ENCODE peak calls at places on chromosomes 13 and 19, in five cellular contexts. Z is GM12892; D is activated T-cell treated with anti-CD3 and anti-CD28 coated beads, Interleukin-2, amount 50 U/mL, for 24 hours; U is activated naive CD8-positive, alpha-beta T cell treated with anti-CD3 and anti-CD28 coated beads, Interleukin-2, amount 50 U/mL, for 24 hours; P is cardiac fibroblast. G is an unnamed sample.

GRCh38 chr13:27833206-27833605 is 40.9 kb downstream of the GSX1 start:
- DNase-seq in D (no peak), P (no peak), U (no peak), Z (no peak), G (no peak)

GRCh38 chr13:75876371-75877050 is 240.4 kb downstream of the LMO7 start:
- DNase-seq in U (peak), P (peak), Z (peak), D (peak), G (peak)

GRCh38 chr13:88118952-88119351 is 447.8 kb downstream of the SLITRK5 start:
- DNase-seq in U (no peak), D (no peak), Z (no peak), P (no peak), G (no peak)

GRCh38 chr13:51603716-51604115 is 19.5 kb downstream of the WDFY2 start:
- DNase-seq in U (no peak), Z (no peak), P (no peak), D (no peak), G (no peak)

GRCh38 chr13:27868639-27869435 is 51.0 kb upstream of the PDX1 start:
- DNase-seq in P (peak), Z (no peak), D (no peak), U (no peak), G (no peak)

GRCh38 chr13:51040431-51040830 is 70.6 kb downstream of the C13orf42 start:
- DNase-seq in Z (no peak), P (no peak), U (no peak), D (no peak), G (no peak)

GRCh38 chr13:41458187-41458938 is 1.0 kb downstream of the RGCC start:
- DNase-seq in Z (no peak), U (peak), P (no peak), D (peak), G (no peak)

GRCh38 chr13:106349080-106349841 is 186.2 kb downstream of the EFNB2 start:
- DNase-seq in P (no peak), Z (no peak), U (no peak), D (no peak), G (no peak)

GRCh38 chr13:22828081-22828480 is 352.7 kb upstream of the SGCG start:
- DNase-seq in D (no peak), Z (no peak), P (no peak), U (no peak), G (no peak)

GRCh38 chr13:67120872-67121531 is 109.1 kb downstream of the PCDH9 start:
- DNase-seq in Z (no peak), U (no peak), D (no peak), P (no peak), G (no peak)

GRCh38 chr13:24293761-24294160 is 15.6 kb upstream of the C1QTNF9 start:
- DNase-seq in Z (no peak), U (no peak), D (no peak), P (no peak), G (no peak)

GRCh38 chr13:113151745-113152707 is 6.4 kb upstream of the PROZ start:
- DNase-seq in Z (no peak), P (peak), U (peak), D (peak), G (no peak)

GRCh38 chr19:47580397-47580796 is 7.4 kb upstream of the ZNF541 start:
- DNase-seq in Z (no peak), U (no peak), P (no peak), D (no peak), G (no peak)

GRCh38 chr13:37681295-37682032 is 82.9 kb upstream of the POSTN start:
- DNase-seq in P (peak), D (no peak), U (no peak), Z (no peak), G (no peak)

GRCh38 chr13:73932091-73932490 is 202.1 kb downstream of the KLF12 start:
- DNase-seq in Z (no peak), D (no peak), P (no peak), U (no peak), G (no peak)

GRCh38 chr19:39223703-39224279 is 19.7 kb upstream of the SYCN start:
- DNase-seq in Z (no peak), D (no peak), P (peak), U (peak), G (no peak)

GRCh38 chr13:21909331-21909730 is 238.5 kb downstream of the FGF9 start:
- DNase-seq in P (no peak), D (no peak), Z (no peak), U (no peak), G (no peak)

GRCh38 chr13:101453784-101454201 is 1.3 kb downstream of the ITGBL1 start:
- DNase-seq in D (no peak), U (no peak), Z (peak), P (no peak), G (no peak)

GRCh38 chr13:44653261-44653660 is 77.1 kb upstream of the TSC22D1 start:
- DNase-seq in P (no peak), D (no peak), U (no peak), Z (no peak), G (no peak)

GRCh38 chr19:40348125-40348913 is at the start of the genes C19orf47 and PLD3:
- DNase-seq in P (peak), D (peak), Z (peak), U (peak), G (peak)

GRCh38 chr13:82654851-82655517 is 1227.3 kb downstream of the SLITRK1 start:
- DNase-seq in P (peak), D (no peak), Z (no peak), U (no peak), G (no peak)

GRCh38 chr13:45218689-45219088 is 17.8 kb upstream of the KCTD4 start:
- DNase-seq in D (no peak), Z (no peak), U (no peak), P (no peak), G (no peak)

GRCh38 chr13:101499406-101499805 is 46.9 kb downstream of the ITGBL1 start:
- DNase-seq in U (no peak), P (no peak), D (no peak), Z (no peak), G (no peak)

GRCh38 chr19:13864513-13865242 is 12.3 kb upstream of the NANOS3 start:
- DNase-seq in Z (no peak), D (peak), U (no peak), P (no peak), G (no peak)

GRCh38 chr13:61252213-61252612 is 163.4 kb downstream of the PCDH20 start:
- DNase-seq in U (no peak), Z (no peak), P (no peak), D (no peak), G (no peak)

GRCh38 chr19:30870861-30871260 is 478.4 kb downstream of the TSHZ3 start:
- DNase-seq in P (no peak), Z (no peak), U (no peak), D (no peak), G (no peak)

GRCh38 chr19:411723-412355 is 2.9 kb upstream of the C2CD4C start:
- DNase-seq in U (no peak), P (no peak), Z (no peak), D (no peak), G (no peak)

GRCh38 chr19:33238750-33239149 is 13.1 kb upstream of the SLC7A10 start:
- DNase-seq in P (no peak), Z (no peak), D (no peak), U (no peak), G (no peak)

GRCh38 chr13:35700661-35701060 is 224.2 kb upstream of the MAB21L1 start:
- DNase-seq in Z (no peak), D (no peak), U (no peak), P (no peak), G (no peak)

GRCh38 chr13:24119593-24120508 is 40.7 kb upstream of the SPATA13 start:
- DNase-seq in U (no peak), P (peak), D (no peak), Z (no peak), G (no peak)

GRCh38 chr13:25468330-25469178 is 96.8 kb downstream of the ATP8A2 start:
- DNase-seq in U (peak), D (peak), P (no peak), Z (peak), G (peak)

GRCh38 chr13:111210488-111210887 is 95.4 kb downstream of the ARHGEF7 start:
- DNase-seq in U (no peak), D (no peak), P (peak), Z (no peak), G (no peak)

GRCh38 chr13:35961461-35962220 is 169.5 kb downstream of the DCLK1 start:
- DNase-seq in U (no peak), D (no peak), Z (no peak), P (no peak), G (no peak)

GRCh38 chr13:106480511-106480910 is 55.0 kb downstream of the EFNB2 start:
- DNase-seq in Z (no peak), P (peak), U (no peak), D (no peak), G (no peak)

GRCh38 chr19:23283925-23284324 is 33.7 kb upstream of the ZNF724 start:
- DNase-seq in P (peak), D (peak), U (peak), Z (no peak), G (peak)

GRCh38 chr13:113534236-113534860 is 43.8 kb upstream of the DCUN1D2 start:
- DNase-seq in U (no peak), D (no peak), P (no peak), Z (no peak), G (no peak)

GRCh38 chr19:14507704-14508246 is 10.4 kb downstream of the DNAJB1 start:
- DNase-seq in U (no peak), P (peak), Z (no peak), D (no peak), G (no peak)

GRCh38 chr13:35496761-35497386 is 20.4 kb upstream of the MAB21L1 start:
- DNase-seq in U (no peak), P (peak), D (no peak), Z (no peak), G (no peak)

GRCh38 chr13:73693215-73693614 is 441.0 kb downstream of the KLF12 start:
- DNase-seq in Z (no peak), D (no peak), U (no peak), P (no peak), G (no peak)

G was measured in GM12891.